ENCODE peak calls at places on chromosomes 16 and 17, in ten cellular contexts. S is HepG2, M is HL-60, O is stomach, Y is SK-N-MC, Z is GM12892, E is GM12891, I is sigmoid colon, N is prostate gland, U is suprapubic skin. K is an unnamed sample.

GRCh38 chr17:21263351-21263750 is 10.1 kb upstream of the NATD1 start:
- DNase-seq in Y (no peak), O (no peak), Z (no peak), S (no peak), M (no peak), U (no peak), E (no peak), I (no peak), N (no peak), K (no peak)

GRCh38 chr17:40018211-40019121 is 3.2 kb downstream of the CSF3 start:
- DNase-seq in Z (peak), Y (no peak), U (no peak), I (peak), M (no peak), O (no peak), E (no peak), S (no peak), N (no peak), K (no peak)

GRCh38 chr16:85057212-85057889 is 29.8 kb downstream of the KIAA0513 start:
- DNase-seq in Z (no peak), I (no peak), O (peak), Y (no peak), E (no peak), N (no peak), U (no peak), S (peak), M (no peak), K (no peak)

GRCh38 chr17:79988163-79988971 is 47.3 kb downstream of the TBC1D16 start:
- DNase-seq in Z (no peak), M (no peak), N (no peak), O (peak), I (peak), S (peak), U (no peak), E (no peak), Y (no peak), K (no peak)

GRCh38 chr16:28210979-28211505 is 723 bp downstream of the XPO6 start:
- DNase-seq in E (peak), I (peak), M (peak), S (peak), Z (peak), Y (no peak), U (peak), N (peak), O (peak), K (peak)

GRCh38 chr17:78128616-78129384 is at the start of gene TMC6:
- DNase-seq in O (peak), N (peak), U (peak), Z (peak), E (peak), I (peak), S (peak), M (peak), Y (no peak), K (peak)

GRCh38 chr17:43530303-43531081 is 15.6 kb downstream of the ETV4 start:
- DNase-seq in Y (peak), O (peak), Z (no peak), M (no peak), N (peak), E (no peak), U (peak), S (peak), I (peak), K (no peak)

GRCh38 chr17:28120766-28121165 is 78.3 kb downstream of the NLK start:
- DNase-seq in N (no peak), S (no peak), E (no peak), O (no peak), Z (no peak), Y (no peak), I (no peak), M (no peak), U (no peak), K (no peak)

GRCh38 chr16:84390131-84390785 is 21.9 kb downstream of the ATP2C2 start:
- DNase-seq in M (no peak), Z (no peak), N (no peak), Y (no peak), U (no peak), I (no peak), E (no peak), S (no peak), O (no peak), K (no peak)

GRCh38 chr16:77273815-77274214 is 74.6 kb downstream of the SYCE1L start:
- DNase-seq in M (peak), U (no peak), Z (no peak), E (no peak), O (no peak), S (no peak), I (no peak), Y (no peak), N (no peak), K (no peak)

GRCh38 chr17:56786989-56787482 is 46.7 kb downstream of the C17orf67 start:
- DNase-seq in S (peak), O (no peak), E (no peak), U (no peak), M (peak), I (no peak), Y (no peak), N (peak), Z (no peak), K (peak)

GRCh38 chr16:69745232-69745612 is 9.5 kb downstream of the NOB1 start:
- DNase-seq in S (no peak), O (no peak), Z (no peak), U (no peak), N (no peak), Y (no peak), M (no peak), E (no peak), I (no peak), K (no peak)
- TF ChIP-seq POLR2AphosphoS5 in S (no peak), O (no peak), Z (peak), U (no peak), N (no peak), Y (no peak), M (no peak), E (peak), I (no peak), K (no peak)

GRCh38 chr16:80936410-80936809 is 70.3 kb downstream of the CMC2 start:
- DNase-seq in U (no peak), I (no peak), S (no peak), E (no peak), O (no peak), Y (no peak), Z (no peak), N (no peak), M (no peak), K (no peak)
- TF ChIP-seq POLR2AphosphoS5 in U (no peak), I (no peak), S (no peak), E (no peak), O (no peak), Y (no peak), Z (no peak), N (no peak), M (no peak), K (no peak)

GRCh38 chr16:29784901-29785500 is 5.5 kb upstream of the KIF22 start:
- DNase-seq in Y (no peak), E (peak), M (peak), S (no peak), N (peak), I (peak), U (peak), O (peak), Z (peak), K (peak)
- TF ChIP-seq POLR2AphosphoS5 in Y (no peak), E (no peak), M (no peak), S (no peak), N (no peak), I (no peak), U (no peak), O (no peak), Z (no peak), K (no peak)

DNA sequence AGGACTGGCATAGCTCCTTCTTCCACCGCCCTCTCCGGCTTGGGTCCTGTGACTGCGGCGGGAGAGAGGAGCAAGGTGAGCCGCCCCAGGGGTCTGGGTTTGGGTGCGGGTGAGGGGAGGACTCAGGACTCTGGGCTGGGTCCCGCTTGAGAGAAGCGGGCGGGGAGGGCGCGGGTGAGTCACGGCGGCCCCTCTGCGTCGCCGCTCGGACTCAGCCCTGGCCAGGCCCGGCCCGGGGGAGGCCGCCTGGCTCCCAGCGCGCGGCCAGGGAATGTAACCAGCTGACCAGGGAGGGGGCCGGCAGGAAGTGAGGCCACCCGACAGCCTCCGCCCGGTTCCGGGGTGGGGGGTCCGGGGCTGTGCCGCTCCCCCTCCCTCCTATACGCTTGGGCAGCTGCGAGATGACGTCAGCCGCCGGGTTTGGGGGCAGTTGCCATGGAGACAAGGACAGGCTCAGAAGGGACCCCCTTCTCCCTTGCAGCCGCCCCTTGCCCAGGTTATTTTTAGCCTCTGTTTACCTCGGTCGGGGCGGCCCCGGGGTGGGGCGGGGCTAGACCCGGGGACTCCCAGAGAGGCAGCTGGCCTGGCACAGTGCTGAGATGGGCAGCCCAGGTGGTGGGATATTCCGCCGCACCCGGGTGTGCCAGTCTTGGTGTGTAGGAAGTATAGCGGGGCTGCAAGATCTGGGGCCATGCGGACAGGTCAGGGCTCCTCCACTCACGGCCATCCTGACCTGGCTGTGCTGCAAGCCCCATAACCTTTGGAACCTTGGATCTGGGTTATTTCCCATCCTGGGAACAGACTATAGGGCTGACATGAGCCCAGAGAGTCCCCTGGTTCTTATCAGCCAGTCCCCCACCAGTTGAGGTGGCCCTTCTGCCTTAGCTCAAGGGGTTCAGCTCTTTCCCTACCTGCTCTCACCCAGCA is 1.6 kb downstream of the RIPOR1 start:
- DNase-seq in O (peak), S (no peak), N (peak), Y (no peak), M (no peak), U (peak), Z (no peak), I (peak), E (no peak), K (no peak)
- TF ChIP-seq POLR2AphosphoS5 in O (peak), S (no peak), N (peak), Y (no peak), M (no peak), U (no peak), Z (no peak), I (peak), E (no peak), K (peak)

GRCh38 chr16:61182416-61182815 is 853.8 kb downstream of the CDH8 start:
- DNase-seq in O (no peak), N (no peak), Z (no peak), Y (peak), I (no peak), U (no peak), M (no peak), E (no peak), S (no peak), K (no peak)
- TF ChIP-seq POLR2AphosphoS5 in O (no peak), N (no peak), Z (no peak), Y (no peak), I (no peak), U (no peak), M (no peak), E (no peak), S (no peak), K (no peak)

GRCh38 chr17:34361478-34362061 is 1.5 kb downstream of the CCL1 start:
- DNase-seq in N (peak), M (peak), Z (peak), U (peak), S (peak), I (peak), O (peak), E (peak), Y (peak), K (peak)
- TF ChIP-seq POLR2AphosphoS5 in N (peak), M (no peak), Z (no peak), U (no peak), S (no peak), I (peak), O (no peak), E (no peak), Y (no peak), K (peak)

GRCh38 chr17:54901230-54901847 is 687 bp downstream of the TOM1L1 start:
- DNase-seq in M (no peak), S (peak), Z (no peak), E (no peak), O (no peak), I (no peak), N (no peak), Y (peak), U (no peak), K (no peak)

GRCh38 chr17:54899721-54900456 is 763 bp upstream of the TOM1L1 start:
- DNase-seq in Z (no peak), E (no peak), N (no peak), Y (no peak), I (no peak), O (no peak), S (peak), M (no peak), U (no peak), K (no peak)

GRCh38 chr17:54899201-54899600 is 1.5 kb upstream of the TOM1L1 start:
- DNase-seq in U (no peak), S (no peak), N (no peak), Z (no peak), M (no peak), O (no peak), E (no peak), I (no peak), Y (no peak), K (no peak)

GRCh38 chr17:54902017-54902416 is 1.4 kb downstream of the TOM1L1 start:
- DNase-seq in M (no peak), S (no peak), E (no peak), Y (no peak), O (no peak), U (no peak), I (no peak), N (no peak), Z (no peak), K (no peak)

DNA sequence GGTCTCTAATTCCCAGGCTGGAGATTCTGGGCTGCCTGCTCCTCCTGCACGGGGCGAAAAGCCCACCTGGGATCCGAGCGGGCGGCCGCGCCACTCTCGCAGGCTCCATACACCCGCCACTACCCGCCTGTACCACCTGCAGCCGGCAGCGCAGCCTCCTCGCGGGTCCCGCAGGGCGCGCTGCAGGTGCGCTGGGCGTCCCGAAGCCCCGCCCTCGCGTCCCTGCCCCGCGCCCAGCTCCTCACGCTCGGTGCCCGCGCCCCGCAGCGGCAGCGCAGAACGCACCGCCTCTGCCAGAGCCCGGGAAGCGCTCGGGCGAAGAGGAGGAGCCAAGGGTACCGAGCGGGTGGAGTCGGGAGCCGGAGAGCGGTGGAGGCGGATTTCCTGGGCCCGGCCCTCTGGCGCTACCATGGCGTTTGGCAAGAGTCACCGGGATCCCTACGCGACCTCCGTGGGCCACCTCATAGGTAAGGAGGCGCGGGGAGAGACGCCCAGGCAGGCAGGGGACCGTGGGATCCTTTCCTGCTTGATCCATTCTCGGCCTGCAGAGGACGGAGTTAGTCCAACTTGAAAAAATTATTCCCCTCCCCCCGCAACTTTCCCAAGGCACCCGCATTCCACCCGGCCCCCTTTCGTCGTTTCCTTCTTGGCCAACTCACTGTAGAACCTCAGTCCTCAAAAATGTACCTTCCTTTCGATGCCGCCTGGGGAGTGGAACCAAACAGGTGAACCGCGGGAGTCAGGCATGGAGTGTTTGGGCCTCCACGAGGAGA is at the start of gene TOM1L1:
- DNase-seq in M (peak), I (peak), Y (no peak), O (peak), E (peak), N (peak), Z (peak), S (peak), U (peak), K (peak)
- TF ChIP-seq POLR2AphosphoS5 in M (no peak), I (peak), Y (peak), O (peak), E (no peak), N (peak), Z (no peak), S (peak), U (no peak), K (peak)

GRCh38 chr16:68731569-68732067 is 5.5 kb upstream of the CDH1 start:
- DNase-seq in M (no peak), E (no peak), Z (no peak), O (no peak), I (no peak), Y (no peak), S (no peak), N (no peak), U (no peak), K (no peak)

GRCh38 chr16:68734782-68735181 is 2.3 kb upstream of the CDH1 start:
- DNase-seq in U (no peak), Z (no peak), I (no peak), S (no peak), O (no peak), E (no peak), Y (no peak), M (no peak), N (no peak), K (no peak)

GRCh38 chr16:68733570-68733969 is 3.5 kb upstream of the CDH1 start:
- DNase-seq in Y (no peak), E (no peak), Z (no peak), U (no peak), O (no peak), I (no peak), M (no peak), S (no peak), N (no peak), K (no peak)

GRCh38 chr16:68732741-68733399 is 4.2 kb upstream of the CDH1 start:
- DNase-seq in Y (no peak), I (no peak), M (no peak), Z (no peak), U (no peak), E (no peak), N (no peak), S (no peak), O (no peak), K (no peak)

GRCh38 chr16:68732068-68732680 is 4.9 kb upstream of the CDH1 start:
- DNase-seq in Y (no peak), S (peak), E (no peak), O (peak), N (peak), Z (no peak), M (no peak), U (no peak), I (no peak), K (peak)
- TF ChIP-seq POLR2AphosphoS5 in Y (no peak), S (no peak), E (no peak), O (no peak), N (peak), Z (no peak), M (no peak), U (no peak), I (no peak), K (no peak)

GRCh38 chr16:9793623-9794022 is 388.6 kb downstream of the GRIN2A start:
- DNase-seq in Y (no peak), N (no peak), Z (no peak), S (no peak), E (no peak), M (no peak), I (no peak), O (no peak), U (no peak), K (no peak)

GRCh38 chr16:9800180-9800738 is 382.0 kb downstream of the GRIN2A start:
- DNase-seq in N (no peak), Z (no peak), S (no peak), M (no peak), I (no peak), E (no peak), O (no peak), Y (no peak), U (no peak), K (no peak)

GRCh38 chr16:9798952-9799590 is 383.2 kb downstream of the GRIN2A start:
- DNase-seq in Z (no peak), O (no peak), N (no peak), S (no peak), M (no peak), I (no peak), E (no peak), U (no peak), Y (no peak), K (no peak)

GRCh38 chr16:9798474-9798873 is 383.8 kb downstream of the GRIN2A start:
- DNase-seq in N (no peak), Y (no peak), S (no peak), M (no peak), Z (no peak), I (no peak), E (no peak), O (no peak), U (no peak), K (no peak)

GRCh38 chr16:9797306-9797705 is 384.9 kb downstream of the GRIN2A start:
- DNase-seq in Y (no peak), S (peak), I (no peak), U (no peak), N (no peak), E (no peak), M (no peak), O (no peak), Z (no peak), K (no peak)
- TF ChIP-seq POLR2AphosphoS5 in Y (no peak), S (no peak), I (no peak), U (no peak), N (no peak), E (no peak), M (no peak), O (no peak), Z (no peak), K (no peak)